ENCODE peak calls at places on chromosomes 5 and 9, in ten cellular contexts. T is GDM1; F is GM03348; E is AML-193; L is pancreas; Y is kidney epithelial cell; U is CD4-positive, alpha-beta T cell; J is lower lobe of right lung; D is SW480; H is HS-5. B is an unnamed sample.

GRCh38 chr9:108687360-108687981 is 168.3 kb downstream of the ACTL7B start:
- DNase-seq in T (no peak), F (peak), E (no peak), L (peak), Y (peak), U (no peak), J (no peak), D (no peak), H (peak), B (no peak)

GRCh38 chr5:96384353-96384752 is 48.7 kb downstream of the PCSK1 start:
- DNase-seq in T (no peak), F (peak), E (no peak), L (no peak), Y (peak), U (no peak), J (no peak), D (peak), H (peak), B (no peak)

GRCh38 chr5:159965031-159965837 is 43.7 kb upstream of the TTC1 start:
- DNase-seq in T (no peak), F (peak), E (no peak), L (peak), Y (no peak), U (no peak), J (peak), D (peak), H (no peak), B (no peak)

GRCh38 chr5:180668835-180669596 is 19.6 kb upstream of the FLT4 start:
- DNase-seq in T (no peak), F (no peak), E (no peak), L (no peak), Y (no peak), U (no peak), J (no peak), D (no peak), H (no peak), B (no peak)

GRCh38 chr9:123973590-123974223 is 37.9 kb upstream of the LHX2 start:
- DNase-seq in T (no peak), F (no peak), E (no peak), L (no peak), Y (no peak), U (no peak), J (no peak), D (no peak), H (no peak), B (no peak)

GRCh38 chr5:65925094-65925600 is 1.2 kb upstream of the ERBIN start:
- DNase-seq in T (peak), F (peak), E (peak), L (peak), Y (no peak), U (peak), J (peak), D (peak), H (no peak), B (peak)

GRCh38 chr9:92187989-92188714 is 72.9 kb upstream of the SPTLC1 start:
- DNase-seq in T (no peak), F (no peak), E (no peak), L (no peak), Y (no peak), U (no peak), J (no peak), D (no peak), H (no peak), B (no peak)

GRCh38 chr5:15711881-15712280 is 211.9 kb downstream of the FBXL7 start:
- DNase-seq in T (no peak), F (no peak), E (no peak), L (no peak), Y (no peak), U (no peak), J (no peak), D (no peak), H (no peak), B (no peak)

GRCh38 chr5:177362871-177363507 is 5.3 kb downstream of the RGS14 start:
- DNase-seq in T (no peak), F (peak), E (no peak), L (peak), Y (no peak), U (peak), J (peak), D (peak), H (no peak), B (peak)

GRCh38 chr5:8270246-8270645 is 401.3 kb downstream of the MTRR start:
- DNase-seq in T (no peak), F (no peak), E (no peak), L (no peak), Y (no peak), U (no peak), J (no peak), D (no peak), H (no peak), B (no peak)

GRCh38 chr5:148620696-148621095 is 33.6 kb downstream of the HTR4 start:
- DNase-seq in T (peak), F (no peak), E (no peak), L (no peak), Y (no peak), U (no peak), J (no peak), D (no peak), H (no peak), B (no peak)

GRCh38 chr9:99180199-99180598 is 41.5 kb downstream of the ALG2 start:
- DNase-seq in T (no peak), F (no peak), E (no peak), L (no peak), Y (no peak), U (no peak), J (no peak), D (no peak), H (no peak), B (no peak)

GRCh38 chr5:157865844-157866243 is 6.9 kb upstream of the CLINT1 start:
- DNase-seq in T (no peak), F (no peak), E (no peak), L (no peak), Y (no peak), U (no peak), J (no peak), D (peak), H (no peak), B (no peak)

GRCh38 chr9:126494264-126494663 is 119.5 kb upstream of the LMX1B start:
- DNase-seq in T (no peak), F (no peak), E (no peak), L (no peak), Y (peak), U (no peak), J (no peak), D (no peak), H (no peak), B (no peak)

GRCh38 chr9:99859395-99859980 is 37.8 kb downstream of the NR4A3 start:
- DNase-seq in T (no peak), F (peak), E (no peak), L (no peak), Y (no peak), U (no peak), J (no peak), D (no peak), H (no peak), B (no peak)

GRCh38 chr9:115442054-115442453 is 324.1 kb upstream of the TNC start:
- DNase-seq in T (no peak), F (no peak), E (no peak), L (no peak), Y (peak), U (no peak), J (no peak), D (no peak), H (no peak), B (no peak)

GRCh38 chr5:141564216-141564692 is 54.5 kb downstream of the DIAPH1 start:
- DNase-seq in T (peak), F (peak), E (peak), L (peak), Y (peak), U (peak), J (no peak), D (peak), H (peak), B (peak)

GRCh38 chr5:143139585-143139984 is 263.9 kb downstream of the NR3C1 start:
- DNase-seq in T (no peak), F (no peak), E (no peak), L (no peak), Y (no peak), U (no peak), J (no peak), D (no peak), H (no peak), B (no peak)

GRCh38 chr5:172943283-172943841 is 15.9 kb upstream of the RPL26L1 start:
- DNase-seq in T (peak), F (peak), E (no peak), L (no peak), Y (no peak), U (no peak), J (no peak), D (no peak), H (no peak), B (no peak)

GRCh38 chr9:121783523-121784507 is 132.4 kb downstream of the DAB2IP start:
- DNase-seq in T (no peak), F (no peak), E (no peak), L (no peak), Y (no peak), U (no peak), J (peak), D (no peak), H (no peak), B (no peak)

GRCh38 chr5:157571357-157571827 is 4.2 kb downstream of the ADAM19 start:
- DNase-seq in T (peak), F (no peak), E (peak), L (no peak), Y (no peak), U (no peak), J (no peak), D (no peak), H (no peak), B (peak)

GRCh38 chr9:17481565-17481964 is 97.3 kb upstream of the SH3GL2 start:
- DNase-seq in T (no peak), F (no peak), E (no peak), L (no peak), Y (no peak), U (no peak), J (no peak), D (no peak), H (no peak), B (no peak)

GRCh38 chr9:36441966-36442365 is 41.9 kb upstream of the RNF38 start:
- DNase-seq in T (no peak), F (no peak), E (no peak), L (no peak), Y (no peak), U (no peak), J (no peak), D (no peak), H (no peak), B (no peak)

GRCh38 chr5:52878671-52879070 is 91.0 kb downstream of the ITGA1 start:
- DNase-seq in T (no peak), F (no peak), E (no peak), L (no peak), Y (no peak), U (no peak), J (no peak), D (no peak), H (no peak), B (no peak)

GRCh38 chr5:102277059-102277621 is 18.9 kb downstream of the SLCO4C1 start:
- DNase-seq in T (no peak), F (no peak), E (peak), L (no peak), Y (no peak), U (no peak), J (no peak), D (no peak), H (no peak), B (peak)

GRCh38 chr9:23538060-23538387 is 288.0 kb downstream of the ELAVL2 start:
- DNase-seq in T (no peak), F (no peak), E (no peak), L (no peak), Y (no peak), U (no peak), J (no peak), D (no peak), H (no peak), B (no peak)